ENCODE peak calls at places on chromosomes 13 and 19, in eight cellular contexts. One of them, this sample, is unnamed.

GRCh38 chr13:32391101-32391620 is 36.8 kb downstream of the N4BP2L1 start:
- DNase-seq in hepatic stellate cell: no peak
- DNase-seq in spleen: no peak
- DNase-seq in activated CD4-positive, alpha-beta T cell treated with anti-CD3 and anti-CD28 coated beads for 36 hours: no peak
- DNase-seq in H54: no peak
- DNase-seq in kidney: no peak
- DNase-seq in NCI-H1417 treated with DMSO at 0.1 percent for 48 hours: no peak
- DNase-seq in NCI-H1092 treated with DMSO at 0.1 percent for 48 hours: no peak
- DNase-seq in this sample: no peak

GRCh38 chr19:10191347-10191746 is 3.4 kb downstream of the DNMT1 start:
- DNase-seq in hepatic stellate cell: peak; percentile 77
- DNase-seq in spleen: no peak
- DNase-seq in activated CD4-positive, alpha-beta T cell treated with anti-CD3 and anti-CD28 coated beads for 36 hours: no peak
- DNase-seq in H54: no peak
- DNase-seq in kidney: peak; percentile 10
- DNase-seq in NCI-H1417 treated with DMSO at 0.1 percent for 48 hours: no peak
- DNase-seq in NCI-H1092 treated with DMSO at 0.1 percent for 48 hours: no peak
- DNase-seq in this sample: no peak

GRCh38 chr19:43482193-43482592 is 16.8 kb upstream of the LYPD3 start:
- DNase-seq in hepatic stellate cell: no peak
- DNase-seq in spleen: no peak
- DNase-seq in activated CD4-positive, alpha-beta T cell treated with anti-CD3 and anti-CD28 coated beads for 36 hours: no peak
- DNase-seq in H54: no peak
- DNase-seq in kidney: peak; percentile 5
- DNase-seq in NCI-H1417 treated with DMSO at 0.1 percent for 48 hours: no peak
- DNase-seq in NCI-H1092 treated with DMSO at 0.1 percent for 48 hours: no peak
- DNase-seq in this sample: no peak

GRCh38 chr13:52374873-52375411 is 31.0 kb downstream of the THSD1 start:
- DNase-seq in hepatic stellate cell: no peak
- DNase-seq in spleen: no peak
- DNase-seq in activated CD4-positive, alpha-beta T cell treated with anti-CD3 and anti-CD28 coated beads for 36 hours: no peak
- DNase-seq in H54: no peak
- DNase-seq in kidney: no peak
- DNase-seq in NCI-H1417 treated with DMSO at 0.1 percent for 48 hours: no peak
- DNase-seq in NCI-H1092 treated with DMSO at 0.1 percent for 48 hours: no peak
- DNase-seq in this sample: no peak

GRCh38 chr13:30047154-30047874 is 196.9 kb upstream of the UBL3 start:
- DNase-seq in hepatic stellate cell: no peak
- DNase-seq in spleen: no peak
- DNase-seq in activated CD4-positive, alpha-beta T cell treated with anti-CD3 and anti-CD28 coated beads for 36 hours: peak; percentile 11
- DNase-seq in H54: no peak
- DNase-seq in kidney: no peak
- DNase-seq in NCI-H1417 treated with DMSO at 0.1 percent for 48 hours: no peak
- DNase-seq in NCI-H1092 treated with DMSO at 0.1 percent for 48 hours: no peak
- DNase-seq in this sample: no peak

GRCh38 chr19:21850636-21851255 is 14.8 kb upstream of the ZNF43 start:
- DNase-seq in hepatic stellate cell: no peak
- DNase-seq in spleen: no peak
- DNase-seq in activated CD4-positive, alpha-beta T cell treated with anti-CD3 and anti-CD28 coated beads for 36 hours: peak; percentile 51
- DNase-seq in H54: no peak
- DNase-seq in kidney: no peak
- DNase-seq in NCI-H1417 treated with DMSO at 0.1 percent for 48 hours: no peak
- DNase-seq in NCI-H1092 treated with DMSO at 0.1 percent for 48 hours: no peak
- DNase-seq in this sample: no peak

GRCh38 chr19:40398417-40399056 is 8.6 kb upstream of the HIPK4 start:
- DNase-seq in hepatic stellate cell: no peak
- DNase-seq in spleen: no peak
- DNase-seq in activated CD4-positive, alpha-beta T cell treated with anti-CD3 and anti-CD28 coated beads for 36 hours: peak; percentile 85
- DNase-seq in H54: no peak
- DNase-seq in kidney: no peak
- DNase-seq in NCI-H1417 treated with DMSO at 0.1 percent for 48 hours: peak; percentile 2
- DNase-seq in NCI-H1092 treated with DMSO at 0.1 percent for 48 hours: peak; percentile 1
- DNase-seq in this sample: peak; percentile 84

GRCh38 chr13:77026783-77027621 is at the start of gene FBXL3:
- DNase-seq in hepatic stellate cell: peak; percentile 91
- DNase-seq in spleen: peak; percentile 96
- DNase-seq in activated CD4-positive, alpha-beta T cell treated with anti-CD3 and anti-CD28 coated beads for 36 hours: peak; percentile 89
- DNase-seq in H54: peak; percentile 58
- DNase-seq in kidney: peak; percentile 95
- DNase-seq in NCI-H1417 treated with DMSO at 0.1 percent for 48 hours: peak; percentile 63
- DNase-seq in NCI-H1092 treated with DMSO at 0.1 percent for 48 hours: peak; percentile 89
- DNase-seq in this sample: peak; percentile 93

GRCh38 chr13:108987488-108987887 is 358.1 kb downstream of the MYO16 start:
- DNase-seq in hepatic stellate cell: no peak
- DNase-seq in spleen: no peak
- DNase-seq in activated CD4-positive, alpha-beta T cell treated with anti-CD3 and anti-CD28 coated beads for 36 hours: no peak
- DNase-seq in H54: no peak
- DNase-seq in kidney: no peak
- DNase-seq in NCI-H1417 treated with DMSO at 0.1 percent for 48 hours: no peak
- DNase-seq in NCI-H1092 treated with DMSO at 0.1 percent for 48 hours: no peak
- DNase-seq in this sample: no peak

GRCh38 chr13:65724261-65724660 is 1505.9 kb downstream of the PCDH9 start:
- DNase-seq in hepatic stellate cell: no peak
- DNase-seq in spleen: no peak
- DNase-seq in activated CD4-positive, alpha-beta T cell treated with anti-CD3 and anti-CD28 coated beads for 36 hours: no peak
- DNase-seq in H54: no peak
- DNase-seq in kidney: no peak
- DNase-seq in NCI-H1417 treated with DMSO at 0.1 percent for 48 hours: no peak
- DNase-seq in NCI-H1092 treated with DMSO at 0.1 percent for 48 hours: no peak
- DNase-seq in this sample: no peak

GRCh38 chr19:33458807-33459206 is 62.8 kb downstream of the PEPD start:
- DNase-seq in hepatic stellate cell: no peak
- DNase-seq in spleen: peak; percentile 52
- DNase-seq in activated CD4-positive, alpha-beta T cell treated with anti-CD3 and anti-CD28 coated beads for 36 hours: no peak
- DNase-seq in H54: no peak
- DNase-seq in kidney: peak; percentile 51
- DNase-seq in NCI-H1417 treated with DMSO at 0.1 percent for 48 hours: no peak
- DNase-seq in NCI-H1092 treated with DMSO at 0.1 percent for 48 hours: no peak
- DNase-seq in this sample: no peak

GRCh38 chr19:3725640-3726310 is 17.6 kb downstream of the TJP3 start:
- DNase-seq in hepatic stellate cell: no peak
- DNase-seq in spleen: no peak
- DNase-seq in activated CD4-positive, alpha-beta T cell treated with anti-CD3 and anti-CD28 coated beads for 36 hours: no peak
- DNase-seq in H54: no peak
- DNase-seq in kidney: peak; percentile 91
- DNase-seq in NCI-H1417 treated with DMSO at 0.1 percent for 48 hours: peak; percentile 55
- DNase-seq in NCI-H1092 treated with DMSO at 0.1 percent for 48 hours: no peak
- DNase-seq in this sample: peak; percentile 75

GRCh38 chr19:3053218-3053621 is 9.1 kb downstream of the TLE5 start:
- DNase-seq in hepatic stellate cell: no peak
- DNase-seq in spleen: no peak
- DNase-seq in activated CD4-positive, alpha-beta T cell treated with anti-CD3 and anti-CD28 coated beads for 36 hours: no peak
- DNase-seq in H54: no peak
- DNase-seq in kidney: no peak
- DNase-seq in NCI-H1417 treated with DMSO at 0.1 percent for 48 hours: no peak
- DNase-seq in NCI-H1092 treated with DMSO at 0.1 percent for 48 hours: no peak
- DNase-seq in this sample: peak; percentile 63

GRCh38 chr19:7534531-7534980 is 961 bp upstream of the PNPLA6 start:
- DNase-seq in hepatic stellate cell: peak; percentile 96
- DNase-seq in spleen: no peak
- DNase-seq in activated CD4-positive, alpha-beta T cell treated with anti-CD3 and anti-CD28 coated beads for 36 hours: peak; percentile 66
- DNase-seq in H54: no peak
- DNase-seq in kidney: peak; percentile 90
- DNase-seq in NCI-H1417 treated with DMSO at 0.1 percent for 48 hours: no peak
- DNase-seq in NCI-H1092 treated with DMSO at 0.1 percent for 48 hours: peak; percentile 38
- DNase-seq in this sample: no peak